ENCODE peak calls at places on chromosomes 3 and 15, in six cellular contexts. V, S, R, B, N and U are unnamed samples.

GRCh38 chr3:139251529-139251928 is 92.3 kb upstream of the MRPS22 start:
- DNase-seq in V (no peak), S (no peak), R (no peak), B (no peak), N (no peak), U (no peak)

GRCh38 chr15:100229181-100230163 is 112.3 kb downstream of the ADAMTS17 start:
- DNase-seq in V (no peak), S (no peak), R (no peak), B (no peak), N (peak), U (no peak)

GRCh38 chr3:58490860-58491501 is 915 bp upstream of the KCTD6 start:
- DNase-seq in V (no peak), S (no peak), R (no peak), B (no peak), N (no peak), U (no peak)

GRCh38 chr15:50945725-50946124 is 37.2 kb downstream of the AP4E1 start:
- DNase-seq in V (peak), S (no peak), R (peak), B (no peak), N (no peak), U (no peak)

GRCh38 chr3:148957586-148957985 is 33.8 kb upstream of the GYG1 start:
- DNase-seq in V (no peak), S (no peak), R (peak), B (no peak), N (no peak), U (no peak)

GRCh38 chr15:75947117-75947516 is 43.4 kb downstream of the FBXO22 start:
- DNase-seq in V (no peak), S (no peak), R (peak), B (peak), N (no peak), U (no peak)

GRCh38 chr15:83449928-83450501 is 2.9 kb downstream of the SH3GL3 start:
- DNase-seq in V (no peak), S (no peak), R (no peak), B (peak), N (no peak), U (no peak)

GRCh38 chr3:188298585-188298984 is 144.6 kb downstream of the LPP start:
- DNase-seq in V (no peak), S (no peak), R (no peak), B (no peak), N (no peak), U (no peak)

GRCh38 chr3:15292765-15293522 is 39.4 kb downstream of the SH3BP5 start:
- DNase-seq in V (no peak), S (no peak), R (peak), B (no peak), N (no peak), U (peak)

GRCh38 chr3:197753263-197753662 is 3.6 kb downstream of the FYTTD1 start:
- DNase-seq in V (no peak), S (no peak), R (no peak), B (no peak), N (no peak), U (no peak)

GRCh38 chr15:71484080-71484479 is 326.3 kb upstream of the NR2E3 start:
- DNase-seq in V (no peak), S (no peak), R (no peak), B (no peak), N (no peak), U (no peak)

GRCh38 chr3:175207361-175207760 is 348.2 kb downstream of the NAALADL2 start:
- DNase-seq in V (no peak), S (no peak), R (peak), B (no peak), N (no peak), U (no peak)

GRCh38 chr3:8204846-8205624 is 296.6 kb upstream of the LMCD1 start:
- DNase-seq in V (no peak), S (no peak), R (no peak), B (peak), N (no peak), U (no peak)

GRCh38 chr15:30065025-30065801 is 17.5 kb upstream of the GOLGA8J start:
- DNase-seq in V (no peak), S (no peak), R (peak), B (peak), N (no peak), U (no peak)

GRCh38 chr3:48180021-48180420 is 8.2 kb downstream of the CDC25A start:
- DNase-seq in V (no peak), S (no peak), R (no peak), B (no peak), N (no peak), U (no peak)

GRCh38 chr3:5016218-5017161 is 37.3 kb downstream of the BHLHE40 start:
- DNase-seq in V (no peak), S (no peak), R (peak), B (no peak), N (no peak), U (peak)

GRCh38 chr3:150673966-150674365 is 29.8 kb downstream of the ERICH6 start:
- DNase-seq in V (no peak), S (no peak), R (no peak), B (no peak), N (no peak), U (no peak)

GRCh38 chr3:49647741-49648140 is 26.4 kb upstream of the APEH start:
- DNase-seq in V (peak), S (no peak), R (no peak), B (no peak), N (no peak), U (no peak)

GRCh38 chr3:175397407-175397806 is 538.3 kb downstream of the NAALADL2 start:
- DNase-seq in V (no peak), S (no peak), R (no peak), B (peak), N (no peak), U (no peak)

GRCh38 chr3:17678116-17678741 is 64.2 kb downstream of the TBC1D5 start:
- DNase-seq in V (no peak), S (no peak), R (peak), B (no peak), N (no peak), U (no peak)

GRCh38 chr15:93331545-93332117 is 242.6 kb upstream of the RGMA start:
- DNase-seq in V (no peak), S (no peak), R (no peak), B (no peak), N (no peak), U (no peak)